ENCODE peak calls at places on chromosomes 5 and 9, in seven cellular contexts. C, O, T, E, J, L and G are unnamed samples.

GRCh38 chr9:137460363-137461315 is 1.5 kb upstream of the NSMF start:
- DNase-seq in O (peak), C (no peak), L (peak), E (peak), T (peak), J (no peak), G (peak)

GRCh38 chr9:130476151-130476730 is 31.5 kb downstream of the ASS1 start:
- DNase-seq in C (no peak), T (no peak), O (no peak), J (no peak), L (no peak), E (no peak), G (no peak)

GRCh38 chr9:36158917-36159316 is 10.3 kb upstream of the CCIN start:
- DNase-seq in J (peak), O (no peak), L (no peak), E (no peak), T (peak), C (no peak), G (no peak)

GRCh38 chr9:3963266-3964019 is 336.4 kb downstream of the GLIS3 start:
- DNase-seq in L (peak), O (no peak), T (no peak), C (no peak), E (peak), J (peak), G (no peak)

GRCh38 chr5:137563646-137564474 is 64.7 kb upstream of the SPOCK1 start:
- DNase-seq in C (no peak), J (peak), E (peak), L (no peak), O (no peak), T (no peak), G (no peak)

GRCh38 chr9:81771606-81772005 is 82.3 kb upstream of the TLE1 start:
- DNase-seq in C (no peak), O (no peak), J (peak), E (no peak), T (no peak), L (no peak), G (no peak)

GRCh38 chr5:68478306-68479091 is 262.9 kb downstream of the PIK3R1 start:
- DNase-seq in J (peak), O (no peak), L (no peak), T (no peak), E (no peak), C (no peak), G (no peak)

GRCh38 chr5:11383506-11384095 is 520.6 kb downstream of the CTNND2 start:
- DNase-seq in L (no peak), T (no peak), J (no peak), O (no peak), E (no peak), C (no peak), G (no peak)

GRCh38 chr5:149646564-149646963 is 65.3 kb downstream of the ARHGEF37 start:
- DNase-seq in E (no peak), J (peak), O (no peak), L (no peak), T (no peak), C (no peak), G (no peak)

GRCh38 chr9:121498487-121499176 is 1.0 kb downstream of the GGTA1 start:
- DNase-seq in L (no peak), T (peak), E (peak), O (no peak), J (peak), C (no peak), G (peak)

GRCh38 chr5:178116406-178116885 is 3.1 kb downstream of the N4BP3 start:
- DNase-seq in E (no peak), J (no peak), L (no peak), O (peak), T (peak), C (no peak), G (no peak)

GRCh38 chr5:93715327-93715726 is 26.1 kb downstream of the POU5F2 start:
- DNase-seq in L (no peak), J (no peak), C (no peak), T (no peak), O (no peak), E (no peak), G (no peak)

GRCh38 chr5:181173420-181174342 is 26.3 kb downstream of the OR2V2 start:
- DNase-seq in L (no peak), T (no peak), C (no peak), O (no peak), J (peak), E (no peak), G (no peak)

GRCh38 chr5:38557309-38557710 is 864 bp upstream of the LIFR start:
- DNase-seq in T (no peak), L (no peak), C (no peak), E (no peak), J (no peak), O (no peak), G (peak)

GRCh38 chr5:82987188-82987587 is 90.0 kb downstream of the TMEM167A start:
- DNase-seq in J (no peak), C (no peak), T (no peak), E (no peak), O (no peak), L (no peak), G (no peak)

GRCh38 chr5:40838076-40838475 is 3.1 kb upstream of the RPL37 start:
- DNase-seq in T (no peak), C (no peak), O (no peak), E (no peak), J (no peak), L (no peak), G (no peak)

GRCh38 chr9:31542384-31543055 is 841.9 kb upstream of the ACO1 start:
- DNase-seq in E (no peak), J (peak), C (no peak), T (no peak), O (no peak), L (peak), G (no peak)

GRCh38 chr5:174614500-174615135 is 109.8 kb upstream of the MSX2 start:
- DNase-seq in T (no peak), L (no peak), C (no peak), J (no peak), E (no peak), O (no peak), G (no peak)

GRCh38 chr9:34403554-34404380 is 27.1 kb upstream of the MYORG start:
- DNase-seq in T (peak), J (peak), L (peak), O (no peak), C (no peak), E (peak), G (peak)

GRCh38 chr5:38648703-38649291 is 92.4 kb upstream of the LIFR start:
- DNase-seq in O (no peak), L (no peak), J (no peak), E (no peak), C (no peak), T (no peak), G (no peak)

GRCh38 chr5:126253406-126253805 is 169.8 kb upstream of the GRAMD2B start:
- DNase-seq in C (no peak), E (no peak), L (no peak), O (no peak), T (no peak), J (no peak), G (no peak)

GRCh38 chr9:91856419-91856818 is 93.6 kb downstream of the ROR2 start:
- DNase-seq in L (peak), C (no peak), O (no peak), J (no peak), E (no peak), T (no peak), G (no peak)
- TF ChIP-seq CTCF in L (no peak), C (no peak), O (no peak), J (no peak), E (no peak), T (no peak), G (no peak)

GRCh38 chr5:135724475-135725065 is 109.9 kb upstream of the SLC25A48 start:
- DNase-seq in L (no peak), E (no peak), T (no peak), O (no peak), J (no peak), C (no peak), G (peak)
- TF ChIP-seq POLR2A in L (no peak), E (no peak), T (no peak), O (no peak), J (no peak), C (no peak), G (no peak)

GRCh38 chr9:12091865-12092527 is 601.2 kb upstream of the TYRP1 start:
- DNase-seq in J (no peak), O (no peak), E (no peak), C (no peak), T (peak), L (no peak), G (no peak)
- TF ChIP-seq CTCF in J (no peak), O (no peak), E (no peak), C (no peak), T (no peak), L (no peak), G (no peak)

GRCh38 chr5:147303976-147304375 is 69.2 kb downstream of the STK32A start:
- DNase-seq in J (peak), C (no peak), L (no peak), T (no peak), E (no peak), O (no peak), G (no peak)
- TF ChIP-seq POLR2A in J (no peak), C (no peak), L (no peak), T (no peak), E (no peak), O (no peak), G (no peak)